ENCODE peak calls at places on chromosome 14, in seven cellular contexts. P is spleen, S is type B pancreatic cell, X is cardiac fibroblast, G is GM20000, Q is fibroblast of the aortic adventitia, T is glutamatergic neuron. W is an unnamed sample.

GRCh38 chr14:81453166-81453766 is 53.1 kb upstream of the STON2 start:
- DNase-seq in X (peak), P (no peak), S (no peak), G (peak), Q (peak), T (peak), W (peak)

GRCh38 chr14:57884175-57884574 is 18.3 kb upstream of the SLC35F4 start:
- DNase-seq in G (no peak), T (no peak), P (no peak), Q (peak), X (no peak), S (no peak), W (no peak)

GRCh38 chr14:51845811-51846210 is 14.6 kb upstream of the GNG2 start:
- DNase-seq in Q (no peak), S (no peak), X (no peak), G (no peak), T (no peak), P (no peak), W (no peak)

GRCh38 chr14:63203618-63204406 is 431 bp upstream of the RHOJ start:
- DNase-seq in S (peak), T (peak), G (no peak), P (peak), X (peak), Q (peak), W (peak)

GRCh38 chr14:94372021-94372605 is 16.3 kb downstream of the SERPINA1 start:
- DNase-seq in T (no peak), X (no peak), S (no peak), Q (no peak), G (no peak), P (no peak), W (no peak)

GRCh38 chr14:23171251-23171975 is 12.0 kb downstream of the SLC7A8 start:
- DNase-seq in X (no peak), T (no peak), G (no peak), P (no peak), Q (peak), S (no peak), W (no peak)

GRCh38 chr14:103022669-103023044 is 34.7 kb downstream of the CDC42BPB start:
- DNase-seq in T (no peak), S (no peak), P (peak), Q (peak), G (no peak), X (no peak), W (no peak)

GRCh38 chr14:61662437-61663311 is 32.6 kb upstream of the HIF1A start:
- DNase-seq in P (no peak), T (no peak), G (peak), S (no peak), X (peak), Q (peak), W (no peak)

GRCh38 chr14:75242546-75243273 is 35.9 kb upstream of the FOS start:
- DNase-seq in X (peak), T (no peak), G (no peak), Q (peak), P (no peak), S (no peak), W (no peak)

GRCh38 chr14:44700694-44701093 is 193.6 kb upstream of the FSCB start:
- DNase-seq in Q (no peak), P (no peak), G (no peak), X (no peak), S (no peak), T (no peak), W (no peak)

GRCh38 chr14:84686550-84686949 is 843.4 kb upstream of the FLRT2 start:
- DNase-seq in P (no peak), X (no peak), G (no peak), S (no peak), T (no peak), Q (no peak), W (no peak)

GRCh38 chr14:34699873-34700621 is 14.3 kb downstream of the CFL2 start:
- DNase-seq in P (no peak), S (no peak), T (no peak), X (peak), Q (peak), G (no peak), W (no peak)

GRCh38 chr14:104550849-104551728 is 28.5 kb upstream of the C14orf180 start:
- DNase-seq in P (no peak), X (no peak), Q (no peak), T (peak), S (peak), G (no peak), W (no peak)

GRCh38 chr14:90924618-90925345 is 108.6 kb upstream of the TTC7B start:
- DNase-seq in S (no peak), P (no peak), Q (peak), G (no peak), T (no peak), X (peak), W (no peak)

GRCh38 chr14:49892301-49892635 is 614 bp upstream of the ARF6 start:
- DNase-seq in P (no peak), Q (peak), G (peak), S (no peak), X (peak), T (no peak), W (no peak)

GRCh38 chr14:51224551-51224950 is 15.5 kb upstream of the TMX1 start:
- DNase-seq in G (no peak), X (no peak), Q (no peak), P (no peak), S (no peak), T (no peak), W (no peak)

GRCh38 chr14:89242871-89243270 is 174.2 kb downstream of the FOXN3 start:
- DNase-seq in S (no peak), Q (peak), X (no peak), P (no peak), G (no peak), T (peak), W (no peak)

GRCh38 chr14:56659964-56660551 is 80.5 kb downstream of the TMEM260 start:
- DNase-seq in X (peak), P (no peak), Q (peak), T (no peak), G (peak), S (no peak), W (no peak)

GRCh38 chr14:79281244-79282199 is 929.8 kb downstream of the DIO2 start:
- DNase-seq in S (no peak), X (no peak), Q (no peak), G (no peak), P (no peak), T (no peak), W (no peak)

GRCh38 chr14:74476107-74476506 is 17.0 kb downstream of the NPC2 start:
- DNase-seq in S (no peak), X (no peak), Q (no peak), T (no peak), P (no peak), G (no peak), W (no peak)

GRCh38 chr14:53411110-53411509 is 258.0 kb upstream of the DDHD1 start:
- DNase-seq in Q (peak), G (no peak), T (no peak), P (no peak), X (peak), S (no peak), W (no peak)

GRCh38 chr14:51653096-51653814 is 1.5 kb downstream of the FRMD6 start:
- DNase-seq in S (no peak), T (no peak), Q (peak), P (no peak), G (no peak), X (peak), W (no peak)

GRCh38 chr14:34081126-34081575 is 130.3 kb upstream of the EGLN3 start:
- DNase-seq in Q (no peak), T (no peak), X (peak), G (no peak), P (no peak), S (no peak), W (no peak)

GRCh38 chr14:35285991-35286564 is 6.1 kb upstream of the PSMA6 start:
- DNase-seq in T (no peak), X (no peak), Q (no peak), G (no peak), S (no peak), P (no peak), W (no peak)

GRCh38 chr14:39430762-39431415 is 1.3 kb downstream of the FBXO33 start:
- DNase-seq in X (no peak), Q (peak), P (peak), T (no peak), S (no peak), G (peak), W (no peak)

GRCh38 chr14:39428118-39428517 is 4.1 kb downstream of the FBXO33 start:
- DNase-seq in T (no peak), S (no peak), P (no peak), Q (no peak), X (no peak), G (no peak), W (no peak)

GRCh38 chr14:39425947-39426346 is 6.3 kb downstream of the FBXO33 start:
- DNase-seq in X (no peak), T (no peak), P (no peak), G (no peak), S (no peak), Q (no peak), W (no peak)

GRCh38 chr14:39423793-39424192 is 8.4 kb downstream of the FBXO33 start:
- DNase-seq in X (no peak), S (no peak), Q (no peak), T (no peak), G (no peak), P (no peak), W (no peak)

GRCh38 chr14:39426605-39427004 is 5.6 kb downstream of the FBXO33 start:
- DNase-seq in G (peak), T (no peak), X (peak), S (no peak), Q (peak), P (no peak), W (no peak)
- TF ChIP-seq CTCF in G (no peak), T (no peak), X (peak), S (peak), Q (peak), P (no peak), W (no peak)

GRCh38 chr14:96261772-96262485 is 5.9 kb downstream of the BDKRB1 start:
- DNase-seq in T (no peak), G (no peak), Q (no peak), S (no peak), P (no peak), X (no peak), W (no peak)
- TF ChIP-seq CTCF in T (no peak), G (no peak), Q (no peak), S (no peak), P (no peak), X (no peak), W (no peak)

DNA sequence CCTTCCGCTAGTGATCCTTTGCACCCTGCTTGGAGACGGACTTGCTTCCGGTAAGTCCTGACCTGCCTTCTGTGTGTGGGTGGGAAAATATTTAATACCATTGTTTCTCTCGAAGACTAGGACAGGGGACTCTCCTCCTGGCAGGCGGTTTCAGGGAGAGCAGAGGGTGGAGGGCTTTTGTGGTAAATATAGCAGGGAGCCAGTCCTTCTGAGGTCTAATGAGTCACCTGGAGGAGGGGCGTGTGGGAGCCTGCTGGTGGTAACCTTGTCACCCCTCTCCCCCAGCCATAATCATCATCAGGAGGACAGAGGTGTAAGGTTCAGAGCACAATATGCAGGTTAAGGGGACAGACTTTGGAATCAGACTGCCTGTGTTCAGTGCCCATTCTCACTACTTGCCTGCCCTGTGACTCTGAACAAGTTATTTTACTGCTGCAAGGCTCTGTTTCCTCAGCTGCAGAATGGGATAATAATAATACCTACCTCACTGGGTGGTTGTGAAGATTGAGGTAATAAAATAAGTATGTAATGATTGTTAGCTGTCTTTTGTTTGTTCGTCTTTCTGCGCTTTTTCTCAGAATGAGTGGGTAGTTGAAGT is 47.4 kb downstream of the SUSD6 start:
- DNase-seq in Q (no peak), T (no peak), X (no peak), P (no peak), S (no peak), G (no peak), W (no peak)
- TF ChIP-seq CTCF in Q (no peak), T (no peak), X (no peak), P (no peak), S (no peak), G (no peak), W (no peak)

DNA sequence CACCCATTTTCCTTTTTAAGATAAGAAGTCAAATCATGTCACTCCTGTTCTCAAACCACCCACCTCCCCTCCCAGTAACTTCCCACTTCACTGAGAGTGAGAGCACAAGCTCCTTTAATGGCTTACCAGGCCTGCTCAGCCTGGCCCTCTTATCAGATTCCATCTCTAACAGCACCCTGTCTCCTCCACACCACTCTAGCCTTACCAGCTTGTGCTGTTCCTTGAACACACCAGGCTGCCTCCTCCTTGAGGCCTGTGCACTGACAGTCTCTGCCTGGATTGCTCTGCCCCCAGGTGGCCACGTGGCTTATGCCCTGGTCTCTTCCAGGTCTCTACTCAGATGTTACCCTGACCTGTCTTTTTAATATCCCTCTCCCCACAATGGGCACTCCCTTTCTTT is 40.1 kb upstream of the EVL start:
- DNase-seq in T (peak), P (no peak), Q (peak), X (peak), G (peak), S (no peak), W (no peak)
- TF ChIP-seq CTCF in T (no peak), P (no peak), Q (peak), X (peak), G (peak), S (peak), W (peak)

GRCh38 chr14:24290746-24291145 is 8.8 kb downstream of the DHRS1 start:
- DNase-seq in Q (no peak), T (no peak), P (no peak), X (no peak), G (no peak), S (no peak), W (no peak)
- TF ChIP-seq CTCF in Q (no peak), T (no peak), P (no peak), X (no peak), G (no peak), S (no peak), W (no peak)

GRCh38 chr14:85852900-85853299 is 323.0 kb downstream of the FLRT2 start:
- DNase-seq in S (no peak), Q (no peak), X (no peak), G (no peak), T (no peak), P (no peak), W (no peak)

GRCh38 chr14:85853996-85854526 is 324.1 kb downstream of the FLRT2 start:
- DNase-seq in X (no peak), S (no peak), T (no peak), P (no peak), G (no peak), Q (no peak), W (no peak)

DNA sequence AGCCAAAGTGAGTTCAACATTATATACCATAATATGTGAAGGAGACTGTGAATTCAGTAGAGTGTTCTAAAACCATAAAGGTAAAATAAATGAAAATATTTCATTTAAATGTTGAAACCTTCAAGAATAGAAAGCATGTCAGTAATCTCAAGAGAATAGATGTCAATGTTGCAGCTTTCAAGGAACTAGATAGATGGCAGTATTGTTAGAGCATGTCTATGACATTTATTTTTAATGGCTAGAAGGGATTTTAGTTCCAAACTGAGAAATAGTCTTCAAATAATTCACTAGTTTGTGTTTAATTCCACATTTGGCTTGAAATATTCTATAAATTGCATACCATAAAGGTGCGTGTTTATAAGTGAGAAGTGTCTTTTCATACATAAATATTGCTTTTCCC is 326.5 kb downstream of the FLRT2 start:
- DNase-seq in G (no peak), Q (no peak), S (no peak), X (no peak), T (no peak), P (no peak), W (no peak)
- TF ChIP-seq CTCF in G (no peak), Q (no peak), S (peak), X (no peak), T (no peak), P (no peak), W (peak)

DNA sequence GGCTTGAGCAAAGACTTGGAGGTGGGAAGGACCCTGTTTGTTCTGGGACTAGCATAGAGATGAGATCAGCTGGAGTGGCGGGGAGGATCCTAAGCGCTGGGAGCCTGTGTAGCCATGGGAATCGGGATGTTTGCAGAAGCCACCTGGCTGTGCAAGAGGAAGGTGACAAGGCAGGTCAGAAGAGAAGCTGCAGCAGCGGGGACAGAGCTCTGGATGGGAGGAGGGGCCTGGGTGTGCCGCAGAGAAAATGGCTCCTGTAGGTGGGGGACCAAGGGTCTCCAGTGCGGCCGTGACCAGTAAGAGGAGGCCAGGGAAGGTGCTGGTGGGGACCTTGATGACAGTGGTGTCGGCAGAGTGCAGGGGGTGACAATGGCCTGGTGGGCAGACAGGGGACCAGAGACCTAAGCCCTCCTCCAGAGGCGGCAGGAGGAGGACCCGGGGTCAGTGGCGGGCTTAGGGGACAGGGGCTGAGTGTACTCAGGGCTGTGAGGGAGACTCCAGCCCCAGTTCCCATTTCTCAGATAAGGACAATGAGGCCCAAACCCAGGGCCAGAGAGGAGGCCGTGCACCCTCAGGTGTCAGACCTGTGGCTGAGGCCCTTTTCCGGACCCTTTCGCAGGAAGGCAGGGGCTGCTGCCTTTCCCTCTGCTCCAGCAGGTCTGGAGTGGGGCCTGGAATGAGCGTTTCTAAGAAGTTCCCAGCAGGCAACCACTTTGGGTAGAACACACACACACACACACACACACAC is 206.6 kb upstream of the RTL1 start:
- DNase-seq in S (peak), Q (no peak), X (no peak), G (no peak), P (peak), T (no peak), W (no peak)
- TF ChIP-seq CTCF in S (no peak), Q (no peak), X (no peak), G (no peak), P (no peak), T (no peak), W (no peak)

DNA sequence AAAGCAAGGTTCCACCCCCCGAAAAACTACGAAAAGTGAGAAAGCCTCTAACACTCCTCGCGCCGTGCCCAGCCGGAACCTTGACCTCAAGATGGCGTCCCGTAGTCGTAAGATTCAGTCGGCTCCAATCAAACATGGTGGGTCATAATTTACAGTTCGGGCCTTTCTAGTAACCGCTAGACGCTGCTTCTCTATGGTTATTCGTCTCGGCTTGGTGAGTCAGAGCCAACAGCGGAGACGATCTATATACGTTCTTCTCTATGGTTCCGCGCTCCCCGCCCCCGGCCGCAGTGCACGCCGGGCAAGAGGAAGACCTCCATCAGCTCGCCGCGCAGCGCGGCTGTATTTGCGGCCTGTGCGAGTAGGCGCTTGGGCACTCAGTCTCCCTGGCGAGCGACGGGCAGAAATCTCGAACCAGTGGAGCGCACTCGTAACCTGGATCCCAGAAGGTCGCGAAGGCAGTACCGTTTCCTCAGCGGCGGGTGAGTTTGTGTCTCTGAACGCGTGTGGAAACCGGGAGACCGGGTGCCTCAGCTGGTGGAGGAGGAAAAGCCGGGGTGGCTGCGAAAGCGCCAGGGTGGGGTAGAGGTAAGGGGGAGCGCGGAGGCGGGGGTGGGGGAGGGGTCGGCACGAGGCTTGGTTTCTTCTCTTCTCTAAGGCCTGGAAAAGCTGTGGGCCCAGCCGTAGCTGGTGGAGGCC is at the start of gene RBM25:
- DNase-seq in Q (peak), P (peak), G (peak), X (peak), T (peak), S (peak), W (peak)
- TF ChIP-seq CTCF in Q (no peak), P (no peak), G (no peak), X (no peak), T (no peak), S (no peak), W (no peak)